ENCODE peak calls at places on chromosomes 11 and 22, in ten cellular contexts. One of them, this sample, is unnamed.

GRCh38 chr22:39214383-39215069 is 30.3 kb downstream of the PDGFB start:
- DNase-seq in AG09309: no peak
- DNase-seq in foreskin fibroblast: peak
- DNase-seq in heart right ventricle: no peak
- DNase-seq in T follicular helper cell: no peak
- DNase-seq in activated T-cell treated with anti-CD3 and anti-CD28 coated beads for 1 hour: no peak
- DNase-seq in NCI-H345: no peak
- DNase-seq in GM12865: no peak
- DNase-seq in GM10248: no peak
- DNase-seq in activated gamma-delta T cell treated with anti-CD3 and anti-CD28 coated beads, Interleukin-2, amount 50 U/mL, for 16 hours: no peak
- DNase-seq in this sample: no peak

GRCh38 chr11:62373464-62374110 is 36.3 kb downstream of the ASRGL1 start:
- DNase-seq in GM12865: no peak
- DNase-seq in AG09309: no peak
- DNase-seq in NCI-H345: no peak
- DNase-seq in T follicular helper cell: no peak
- DNase-seq in activated gamma-delta T cell treated with anti-CD3 and anti-CD28 coated beads, Interleukin-2, amount 50 U/mL, for 16 hours: no peak
- DNase-seq in GM10248: no peak
- DNase-seq in heart right ventricle: no peak
- DNase-seq in foreskin fibroblast: no peak
- DNase-seq in activated T-cell treated with anti-CD3 and anti-CD28 coated beads for 1 hour: no peak
- DNase-seq in this sample: no peak

GRCh38 chr22:25076281-25076680 is 123.4 kb upstream of the CRYBB3 start:
- DNase-seq in T follicular helper cell: no peak
- DNase-seq in GM12865: peak
- DNase-seq in NCI-H345: no peak
- DNase-seq in AG09309: no peak
- DNase-seq in activated gamma-delta T cell treated with anti-CD3 and anti-CD28 coated beads, Interleukin-2, amount 50 U/mL, for 16 hours: peak
- DNase-seq in foreskin fibroblast: no peak
- DNase-seq in heart right ventricle: no peak
- DNase-seq in GM10248: no peak
- DNase-seq in activated T-cell treated with anti-CD3 and anti-CD28 coated beads for 1 hour: no peak
- DNase-seq in this sample: no peak

GRCh38 chr11:2898366-2899079 is 12.9 kb upstream of the CDKN1C start:
- DNase-seq in activated T-cell treated with anti-CD3 and anti-CD28 coated beads for 1 hour: no peak
- DNase-seq in AG09309: peak
- DNase-seq in heart right ventricle: peak
- DNase-seq in activated gamma-delta T cell treated with anti-CD3 and anti-CD28 coated beads, Interleukin-2, amount 50 U/mL, for 16 hours: peak
- DNase-seq in GM10248: no peak
- DNase-seq in foreskin fibroblast: peak
- DNase-seq in T follicular helper cell: peak
- DNase-seq in NCI-H345: no peak
- DNase-seq in GM12865: peak
- DNase-seq in this sample: no peak

GRCh38 chr11:48088682-48089050 is 108.3 kb downstream of the PTPRJ start:
- DNase-seq in foreskin fibroblast: no peak
- DNase-seq in T follicular helper cell: no peak
- DNase-seq in activated gamma-delta T cell treated with anti-CD3 and anti-CD28 coated beads, Interleukin-2, amount 50 U/mL, for 16 hours: no peak
- DNase-seq in NCI-H345: peak
- DNase-seq in GM10248: no peak
- DNase-seq in AG09309: no peak
- DNase-seq in heart right ventricle: no peak
- DNase-seq in activated T-cell treated with anti-CD3 and anti-CD28 coated beads for 1 hour: no peak
- DNase-seq in GM12865: no peak
- DNase-seq in this sample: peak

GRCh38 chr11:63841554-63841953 is 2.6 kb downstream of the MARK2 start:
- DNase-seq in T follicular helper cell: no peak
- DNase-seq in NCI-H345: peak
- DNase-seq in foreskin fibroblast: peak
- DNase-seq in activated T-cell treated with anti-CD3 and anti-CD28 coated beads for 1 hour: no peak
- DNase-seq in GM10248: no peak
- DNase-seq in activated gamma-delta T cell treated with anti-CD3 and anti-CD28 coated beads, Interleukin-2, amount 50 U/mL, for 16 hours: no peak
- DNase-seq in GM12865: no peak
- DNase-seq in AG09309: no peak
- DNase-seq in heart right ventricle: peak
- DNase-seq in this sample: no peak

GRCh38 chr22:44723801-44724200 is 21.8 kb downstream of the PRR5 start:
- DNase-seq in foreskin fibroblast: no peak
- DNase-seq in activated T-cell treated with anti-CD3 and anti-CD28 coated beads for 1 hour: no peak
- DNase-seq in GM10248: no peak
- DNase-seq in NCI-H345: no peak
- DNase-seq in GM12865: peak
- DNase-seq in activated gamma-delta T cell treated with anti-CD3 and anti-CD28 coated beads, Interleukin-2, amount 50 U/mL, for 16 hours: no peak
- DNase-seq in heart right ventricle: no peak
- DNase-seq in AG09309: no peak
- DNase-seq in T follicular helper cell: no peak
- DNase-seq in this sample: no peak

GRCh38 chr11:120208012-120208441 is 2.8 kb upstream of the OAF start:
- DNase-seq in AG09309: no peak
- DNase-seq in activated T-cell treated with anti-CD3 and anti-CD28 coated beads for 1 hour: no peak
- DNase-seq in T follicular helper cell: no peak
- DNase-seq in GM12865: no peak
- DNase-seq in NCI-H345: no peak
- DNase-seq in activated gamma-delta T cell treated with anti-CD3 and anti-CD28 coated beads, Interleukin-2, amount 50 U/mL, for 16 hours: no peak
- DNase-seq in heart right ventricle: no peak
- DNase-seq in GM10248: no peak
- DNase-seq in foreskin fibroblast: peak
- DNase-seq in this sample: no peak

GRCh38 chr22:46054878-46055158 is 77.9 kb upstream of the WNT7B start:
- DNase-seq in T follicular helper cell: no peak
- DNase-seq in activated T-cell treated with anti-CD3 and anti-CD28 coated beads for 1 hour: no peak
- DNase-seq in GM12865: no peak
- DNase-seq in foreskin fibroblast: no peak
- DNase-seq in NCI-H345: no peak
- DNase-seq in heart right ventricle: no peak
- DNase-seq in GM10248: no peak
- DNase-seq in activated gamma-delta T cell treated with anti-CD3 and anti-CD28 coated beads, Interleukin-2, amount 50 U/mL, for 16 hours: no peak
- DNase-seq in AG09309: no peak
- DNase-seq in this sample: no peak

GRCh38 chr11:119319702-119320592 is 3.0 kb upstream of the MCAM start:
- DNase-seq in foreskin fibroblast: no peak
- DNase-seq in T follicular helper cell: no peak
- DNase-seq in activated gamma-delta T cell treated with anti-CD3 and anti-CD28 coated beads, Interleukin-2, amount 50 U/mL, for 16 hours: no peak
- DNase-seq in NCI-H345: no peak
- DNase-seq in AG09309: no peak
- DNase-seq in heart right ventricle: peak
- DNase-seq in activated T-cell treated with anti-CD3 and anti-CD28 coated beads for 1 hour: no peak
- DNase-seq in GM10248: no peak
- DNase-seq in GM12865: no peak
- DNase-seq in this sample: no peak

GRCh38 chr11:114131366-114131963 is 72.0 kb downstream of the ZBTB16 start:
- DNase-seq in T follicular helper cell: no peak
- DNase-seq in NCI-H345: no peak
- DNase-seq in foreskin fibroblast: no peak
- DNase-seq in activated T-cell treated with anti-CD3 and anti-CD28 coated beads for 1 hour: no peak
- DNase-seq in activated gamma-delta T cell treated with anti-CD3 and anti-CD28 coated beads, Interleukin-2, amount 50 U/mL, for 16 hours: no peak
- DNase-seq in GM12865: no peak
- DNase-seq in GM10248: no peak
- DNase-seq in AG09309: no peak
- DNase-seq in heart right ventricle: no peak
- DNase-seq in this sample: no peak

GRCh38 chr11:16774920-16775603 is 36.6 kb downstream of the C11orf58 start:
- DNase-seq in activated gamma-delta T cell treated with anti-CD3 and anti-CD28 coated beads, Interleukin-2, amount 50 U/mL, for 16 hours: no peak
- DNase-seq in foreskin fibroblast: no peak
- DNase-seq in AG09309: no peak
- DNase-seq in GM10248: no peak
- DNase-seq in activated T-cell treated with anti-CD3 and anti-CD28 coated beads for 1 hour: no peak
- DNase-seq in T follicular helper cell: no peak
- DNase-seq in heart right ventricle: no peak
- DNase-seq in NCI-H345: no peak
- DNase-seq in GM12865: no peak
- DNase-seq in this sample: no peak

GRCh38 chr11:70381872-70382842 is 16.2 kb upstream of the CTTN start:
- DNase-seq in activated T-cell treated with anti-CD3 and anti-CD28 coated beads for 1 hour: no peak
- DNase-seq in heart right ventricle: no peak
- DNase-seq in foreskin fibroblast: peak
- DNase-seq in AG09309: peak
- DNase-seq in activated gamma-delta T cell treated with anti-CD3 and anti-CD28 coated beads, Interleukin-2, amount 50 U/mL, for 16 hours: no peak
- DNase-seq in GM10248: no peak
- DNase-seq in NCI-H345: no peak
- DNase-seq in T follicular helper cell: no peak
- DNase-seq in GM12865: no peak
- DNase-seq in this sample: no peak

GRCh38 chr11:120054753-120055045 is 83.2 kb downstream of the TRIM29 start:
- DNase-seq in activated gamma-delta T cell treated with anti-CD3 and anti-CD28 coated beads, Interleukin-2, amount 50 U/mL, for 16 hours: no peak
- DNase-seq in NCI-H345: no peak
- DNase-seq in activated T-cell treated with anti-CD3 and anti-CD28 coated beads for 1 hour: no peak
- DNase-seq in GM10248: no peak
- DNase-seq in heart right ventricle: no peak
- DNase-seq in T follicular helper cell: no peak
- DNase-seq in foreskin fibroblast: no peak
- DNase-seq in GM12865: no peak
- DNase-seq in AG09309: no peak
- DNase-seq in this sample: no peak

GRCh38 chr11:1391165-1392010 is 1.7 kb downstream of the BRSK2 start:
- DNase-seq in AG09309: no peak
- DNase-seq in heart right ventricle: no peak
- DNase-seq in GM10248: no peak
- DNase-seq in activated T-cell treated with anti-CD3 and anti-CD28 coated beads for 1 hour: no peak
- DNase-seq in NCI-H345: peak
- DNase-seq in foreskin fibroblast: no peak
- DNase-seq in activated gamma-delta T cell treated with anti-CD3 and anti-CD28 coated beads, Interleukin-2, amount 50 U/mL, for 16 hours: no peak
- DNase-seq in T follicular helper cell: no peak
- DNase-seq in GM12865: no peak
- DNase-seq in this sample: peak

GRCh38 chr11:59429924-59430516 is 3.8 kb upstream of the OR5A2 start:
- DNase-seq in GM12865: peak
- DNase-seq in heart right ventricle: peak
- DNase-seq in GM10248: peak
- DNase-seq in T follicular helper cell: peak
- DNase-seq in NCI-H345: peak
- DNase-seq in activated gamma-delta T cell treated with anti-CD3 and anti-CD28 coated beads, Interleukin-2, amount 50 U/mL, for 16 hours: peak
- DNase-seq in activated T-cell treated with anti-CD3 and anti-CD28 coated beads for 1 hour: no peak
- DNase-seq in AG09309: no peak
- DNase-seq in foreskin fibroblast: peak
- DNase-seq in this sample: peak

GRCh38 chr11:721913-722811 is 16.1 kb downstream of the EPS8L2 start:
- DNase-seq in activated T-cell treated with anti-CD3 and anti-CD28 coated beads for 1 hour: peak
- DNase-seq in AG09309: no peak
- DNase-seq in foreskin fibroblast: no peak
- DNase-seq in GM12865: peak
- DNase-seq in heart right ventricle: no peak
- DNase-seq in T follicular helper cell: peak
- DNase-seq in NCI-H345: peak
- DNase-seq in activated gamma-delta T cell treated with anti-CD3 and anti-CD28 coated beads, Interleukin-2, amount 50 U/mL, for 16 hours: peak
- DNase-seq in GM10248: peak
- DNase-seq in this sample: peak

GRCh38 chr11:118658372-118659313 is 20.8 kb downstream of the TREH start:
- DNase-seq in GM12865: no peak
- DNase-seq in GM10248: no peak
- DNase-seq in heart right ventricle: no peak
- DNase-seq in T follicular helper cell: no peak
- DNase-seq in NCI-H345: peak
- DNase-seq in activated T-cell treated with anti-CD3 and anti-CD28 coated beads for 1 hour: no peak
- DNase-seq in activated gamma-delta T cell treated with anti-CD3 and anti-CD28 coated beads, Interleukin-2, amount 50 U/mL, for 16 hours: no peak
- DNase-seq in foreskin fibroblast: no peak
- DNase-seq in AG09309: no peak
- DNase-seq in this sample: no peak